ENCODE peak calls at places on chromosomes 3 and 15, in four cellular contexts. One of them, this sample, is unnamed.

GRCh38 chr15:60372223-60372622 is 25.6 kb downstream of the ANXA2 start:
- DNase-seq in dorsolateral prefrontal cortex: no peak
- DNase-seq in H9: no peak
- DNase-seq in mammary epithelial cell: no peak
- DNase-seq in this sample: no peak

GRCh38 chr3:110995461-110996226 is 76.0 kb upstream of the NECTIN3 start:
- DNase-seq in dorsolateral prefrontal cortex: no peak
- DNase-seq in H9: no peak
- DNase-seq in mammary epithelial cell: peak; percentile 55
- DNase-seq in this sample: no peak

GRCh38 chr3:126078866-126079265 is 5.1 kb downstream of the SLC41A3 start:
- DNase-seq in dorsolateral prefrontal cortex: no peak
- DNase-seq in H9: no peak
- DNase-seq in mammary epithelial cell: no peak
- DNase-seq in this sample: no peak

GRCh38 chr3:37521403-37521802 is 340.3 kb upstream of the CTDSPL start:
- DNase-seq in dorsolateral prefrontal cortex: no peak
- DNase-seq in H9: no peak
- DNase-seq in mammary epithelial cell: no peak
- DNase-seq in this sample: no peak

GRCh38 chr15:87656373-87656772 is 600.2 kb downstream of the NTRK3 start:
- DNase-seq in dorsolateral prefrontal cortex: no peak
- DNase-seq in H9: no peak
- DNase-seq in mammary epithelial cell: no peak
- DNase-seq in this sample: no peak

GRCh38 chr3:16357698-16358097 is 92.7 kb downstream of the OXNAD1 start:
- DNase-seq in dorsolateral prefrontal cortex: no peak
- DNase-seq in H9: no peak
- DNase-seq in mammary epithelial cell: no peak
- DNase-seq in this sample: no peak

GRCh38 chr15:63615935-63616334 is 18.7 kb downstream of the FBXL22 start:
- DNase-seq in dorsolateral prefrontal cortex: no peak
- DNase-seq in H9: no peak
- DNase-seq in mammary epithelial cell: no peak
- DNase-seq in this sample: no peak

GRCh38 chr3:15161113-15161512 is 44.9 kb upstream of the CAPN7 start:
- DNase-seq in dorsolateral prefrontal cortex: no peak
- DNase-seq in H9: no peak
- DNase-seq in mammary epithelial cell: no peak
- DNase-seq in this sample: no peak

GRCh38 chr3:111200027-111200426 is 128.4 kb downstream of the NECTIN3 start:
- DNase-seq in dorsolateral prefrontal cortex: no peak
- DNase-seq in H9: no peak
- DNase-seq in mammary epithelial cell: no peak
- DNase-seq in this sample: no peak

GRCh38 chr15:74208901-74209559 is 6.4 kb upstream of the STRA6 start:
- DNase-seq in dorsolateral prefrontal cortex: no peak
- DNase-seq in H9: peak; percentile 78
- DNase-seq in mammary epithelial cell: no peak
- DNase-seq in this sample: no peak

GRCh38 chr3:169661567-169662214 is 1.8 kb downstream of the MECOM start:
- DNase-seq in dorsolateral prefrontal cortex: no peak
- DNase-seq in H9: peak; percentile 56
- DNase-seq in mammary epithelial cell: peak; percentile 46
- DNase-seq in this sample: no peak
- H3K27ac ChIP-seq in dorsolateral prefrontal cortex: peak overlapping the region; percentile 3
- H3K27ac ChIP-seq in H9: no peak overlapping the region
- H3K27ac ChIP-seq in mammary epithelial cell: no peak overlapping the region
- H3K27ac ChIP-seq in this sample: no peak overlapping the region

GRCh38 chr3:171183042-171183441 is 156.5 kb upstream of the SLC2A2 start:
- DNase-seq in dorsolateral prefrontal cortex: no peak
- DNase-seq in H9: no peak
- DNase-seq in mammary epithelial cell: no peak
- DNase-seq in this sample: no peak
- TF ChIP-seq CTCF in dorsolateral prefrontal cortex: peak; percentile 48
- TF ChIP-seq CTCF in H9: no peak
- TF ChIP-seq CTCF in mammary epithelial cell: no peak
- TF ChIP-seq CTCF in this sample: no peak

GRCh38 chr3:183545688-183546087 is 9.8 kb downstream of the KLHL6 start:
- DNase-seq in dorsolateral prefrontal cortex: no peak
- DNase-seq in H9: no peak
- DNase-seq in mammary epithelial cell: no peak
- DNase-seq in this sample: no peak
- H3K27me3 ChIP-seq in dorsolateral prefrontal cortex: no peaks in the 10 kb centered on the region
- H3K27me3 ChIP-seq in H9: no peaks in the 10 kb centered on the region
- H3K27me3 ChIP-seq in mammary epithelial cell: no peaks in the 10 kb centered on the region
- H3K27me3 ChIP-seq in this sample: no peaks in the 10 kb centered on the region

GRCh38 chr3:144063306-144063705 is 91.7 kb downstream of the DIPK2A start:
- DNase-seq in dorsolateral prefrontal cortex: no peak
- DNase-seq in H9: no peak
- DNase-seq in mammary epithelial cell: no peak
- DNase-seq in this sample: no peak
- H3K27ac ChIP-seq in dorsolateral prefrontal cortex: no peak overlapping the region
- H3K27ac ChIP-seq in H9: no peak overlapping the region
- H3K27ac ChIP-seq in mammary epithelial cell: no peak overlapping the region
- H3K27ac ChIP-seq in this sample: no peak overlapping the region

GRCh38 chr15:26838742-26839460 is 28.0 kb upstream of the GABRA5 start:
- DNase-seq in dorsolateral prefrontal cortex: no peak
- DNase-seq in H9: peak; percentile 82
- DNase-seq in mammary epithelial cell: no peak
- DNase-seq in this sample: no peak
- TF ChIP-seq CTCF in dorsolateral prefrontal cortex: no peak
- TF ChIP-seq CTCF in H9: peak; percentile 88
- TF ChIP-seq CTCF in mammary epithelial cell: no peak
- TF ChIP-seq CTCF in this sample: no peak

GRCh38 chr3:123320224-123320623 is 118.5 kb downstream of the SEC22A start:
- DNase-seq in dorsolateral prefrontal cortex: no peak
- DNase-seq in H9: no peak
- DNase-seq in mammary epithelial cell: no peak
- DNase-seq in this sample: no peak

GRCh38 chr3:123319760-123320159 is 118.0 kb downstream of the SEC22A start:
- DNase-seq in dorsolateral prefrontal cortex: no peak
- DNase-seq in H9: no peak
- DNase-seq in mammary epithelial cell: no peak
- DNase-seq in this sample: no peak

GRCh38 chr3:123317716-123318115 is 116.0 kb downstream of the SEC22A start:
- DNase-seq in dorsolateral prefrontal cortex: no peak
- DNase-seq in H9: no peak
- DNase-seq in mammary epithelial cell: no peak
- DNase-seq in this sample: no peak

GRCh38 chr3:123315271-123315595 is 113.5 kb downstream of the SEC22A start:
- DNase-seq in dorsolateral prefrontal cortex: no peak
- DNase-seq in H9: no peak
- DNase-seq in mammary epithelial cell: no peak
- DNase-seq in this sample: no peak

GRCh38 chr3:123318374-123318773 is 116.6 kb downstream of the SEC22A start:
- DNase-seq in dorsolateral prefrontal cortex: no peak
- DNase-seq in H9: no peak
- DNase-seq in mammary epithelial cell: no peak
- DNase-seq in this sample: no peak
- H3K27me3 ChIP-seq in dorsolateral prefrontal cortex: no peaks in the 10 kb centered on the region
- H3K27me3 ChIP-seq in H9: no peaks in the 10 kb centered on the region
- H3K27me3 ChIP-seq in mammary epithelial cell: peaks cover 6% of the 10 kb centered on the region
- H3K27me3 ChIP-seq in this sample: peaks cover 4% of the 10 kb centered on the region

GRCh38 chr15:28097656-28098359 is 1.3 kb downstream of the OCA2 start:
- DNase-seq in dorsolateral prefrontal cortex: no peak
- DNase-seq in H9: no peak
- DNase-seq in mammary epithelial cell: no peak
- DNase-seq in this sample: no peak

GRCh38 chr15:28094732-28095521 is 4.2 kb downstream of the OCA2 start:
- DNase-seq in dorsolateral prefrontal cortex: no peak
- DNase-seq in H9: peak; percentile 65
- DNase-seq in mammary epithelial cell: no peak
- DNase-seq in this sample: no peak

GRCh38 chr15:28098360-28098765 is 752 bp downstream of the OCA2 start:
- DNase-seq in dorsolateral prefrontal cortex: no peak
- DNase-seq in H9: no peak
- DNase-seq in mammary epithelial cell: no peak
- DNase-seq in this sample: no peak

GRCh38 chr15:28096720-28097431 is 2.2 kb downstream of the OCA2 start:
- DNase-seq in dorsolateral prefrontal cortex: no peak
- DNase-seq in H9: peak; percentile 47
- DNase-seq in mammary epithelial cell: no peak
- DNase-seq in this sample: no peak

DNA sequence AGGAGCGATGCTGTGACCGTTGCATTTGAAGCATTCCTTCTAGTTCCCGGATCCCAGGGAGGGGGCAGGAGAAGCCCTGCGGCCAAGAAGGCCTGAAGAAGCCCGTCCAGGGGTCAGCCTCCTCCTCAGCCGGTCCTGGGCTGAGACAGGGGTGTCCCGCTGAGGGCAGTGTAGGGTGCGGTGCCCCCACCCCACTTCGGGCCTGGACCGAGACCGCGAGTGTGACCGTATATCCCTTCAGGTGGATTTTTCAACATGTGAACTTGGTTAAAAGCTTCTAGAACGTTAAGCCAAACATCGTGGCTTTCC is 2.8 kb downstream of the OCA2 start:
- DNase-seq in dorsolateral prefrontal cortex: no peak
- DNase-seq in H9: no peak
- DNase-seq in mammary epithelial cell: no peak
- DNase-seq in this sample: no peak
- H3K27ac ChIP-seq in dorsolateral prefrontal cortex: no peak overlapping the region
- H3K27ac ChIP-seq in H9: no peak overlapping the region
- H3K27ac ChIP-seq in mammary epithelial cell: no peak overlapping the region
- H3K27ac ChIP-seq in this sample: no peak overlapping the region

GRCh38 chr3:41997702-41998551 is 36.0 kb upstream of the ULK4 start:
- DNase-seq in dorsolateral prefrontal cortex: no peak
- DNase-seq in H9: peak; percentile 55
- DNase-seq in mammary epithelial cell: no peak
- DNase-seq in this sample: no peak
- TF ChIP-seq CTCF in dorsolateral prefrontal cortex: no peak
- TF ChIP-seq CTCF in H9: peak; percentile 66
- TF ChIP-seq CTCF in mammary epithelial cell: peak; percentile 43
- TF ChIP-seq CTCF in this sample: no peak

This sample was measured in CD4-positive, alpha-beta T cell.